ENCODE peak calls at places on chromosome 10, in six cellular contexts. One of them, this sample, is unnamed.

GRCh38 chr10:107616463-107617131 is 452.1 kb upstream of the SORCS1 start:
- DNase-seq in foreskin fibroblast: peak
- DNase-seq in left cardiac atrium: no peak
- DNase-seq in Caki2: no peak
- DNase-seq in smooth muscle cell of the brain vasculature: no peak
- DNase-seq in mesenteric fat pad: no peak
- DNase-seq in this sample: no peak

GRCh38 chr10:132526676-132527075 is 10.9 kb upstream of the INPP5A start:
- DNase-seq in left cardiac atrium: no peak
- DNase-seq in mesenteric fat pad: no peak
- DNase-seq in foreskin fibroblast: peak
- DNase-seq in smooth muscle cell of the brain vasculature: no peak
- DNase-seq in Caki2: no peak
- DNase-seq in this sample: no peak

GRCh38 chr10:102596506-102596971 is 47.7 kb upstream of the TRIM8 start:
- DNase-seq in smooth muscle cell of the brain vasculature: no peak
- DNase-seq in left cardiac atrium: no peak
- DNase-seq in foreskin fibroblast: peak
- DNase-seq in Caki2: peak
- DNase-seq in mesenteric fat pad: no peak
- DNase-seq in this sample: no peak

GRCh38 chr10:97422921-97423420 is 3.0 kb upstream of the PGAM1 start:
- DNase-seq in foreskin fibroblast: peak
- DNase-seq in smooth muscle cell of the brain vasculature: no peak
- DNase-seq in Caki2: no peak
- DNase-seq in mesenteric fat pad: no peak
- DNase-seq in left cardiac atrium: no peak
- DNase-seq in this sample: no peak

GRCh38 chr10:110491346-110491745 is 6.4 kb upstream of the DUSP5 start:
- DNase-seq in left cardiac atrium: no peak
- DNase-seq in smooth muscle cell of the brain vasculature: no peak
- DNase-seq in foreskin fibroblast: peak
- DNase-seq in mesenteric fat pad: no peak
- DNase-seq in Caki2: peak
- DNase-seq in this sample: no peak

GRCh38 chr10:93198401-93199175 is 124.9 kb downstream of the CYP26A1 start:
- DNase-seq in Caki2: no peak
- DNase-seq in left cardiac atrium: peak
- DNase-seq in smooth muscle cell of the brain vasculature: no peak
- DNase-seq in mesenteric fat pad: no peak
- DNase-seq in foreskin fibroblast: peak
- DNase-seq in this sample: no peak

GRCh38 chr10:84026821-84027257 is 112.5 kb upstream of the GHITM start:
- DNase-seq in left cardiac atrium: no peak
- DNase-seq in mesenteric fat pad: no peak
- DNase-seq in smooth muscle cell of the brain vasculature: no peak
- DNase-seq in foreskin fibroblast: peak
- DNase-seq in Caki2: peak
- DNase-seq in this sample: no peak

GRCh38 chr10:86090807-86091206 is 275.8 kb downstream of the GRID1 start:
- DNase-seq in left cardiac atrium: no peak
- DNase-seq in smooth muscle cell of the brain vasculature: no peak
- DNase-seq in Caki2: no peak
- DNase-seq in foreskin fibroblast: no peak
- DNase-seq in mesenteric fat pad: no peak
- DNase-seq in this sample: no peak

GRCh38 chr10:3797750-3798149 is 12.7 kb upstream of the KLF6 start:
- DNase-seq in left cardiac atrium: no peak
- DNase-seq in mesenteric fat pad: no peak
- DNase-seq in smooth muscle cell of the brain vasculature: no peak
- DNase-seq in Caki2: no peak
- DNase-seq in foreskin fibroblast: no peak
- DNase-seq in this sample: no peak

GRCh38 chr10:69232252-69232651 is 12.1 kb downstream of the HKDC1 start:
- DNase-seq in left cardiac atrium: no peak
- DNase-seq in foreskin fibroblast: peak
- DNase-seq in mesenteric fat pad: no peak
- DNase-seq in smooth muscle cell of the brain vasculature: peak
- DNase-seq in Caki2: peak
- DNase-seq in this sample: no peak

GRCh38 chr10:110356628-110357245 is 52.0 kb upstream of the SMNDC1 start:
- DNase-seq in left cardiac atrium: peak
- DNase-seq in foreskin fibroblast: no peak
- DNase-seq in mesenteric fat pad: no peak
- DNase-seq in Caki2: peak
- DNase-seq in smooth muscle cell of the brain vasculature: no peak
- DNase-seq in this sample: no peak

GRCh38 chr10:101558671-101559595 is 29.1 kb downstream of the POLL start:
- DNase-seq in mesenteric fat pad: peak
- DNase-seq in smooth muscle cell of the brain vasculature: no peak
- DNase-seq in Caki2: no peak
- DNase-seq in foreskin fibroblast: no peak
- DNase-seq in left cardiac atrium: no peak
- DNase-seq in this sample: no peak

GRCh38 chr10:44958196-44958896 is 1.3 kb upstream of the RASSF4 start:
- DNase-seq in left cardiac atrium: no peak
- DNase-seq in mesenteric fat pad: peak
- DNase-seq in foreskin fibroblast: peak
- DNase-seq in Caki2: no peak
- DNase-seq in smooth muscle cell of the brain vasculature: no peak
- DNase-seq in this sample: no peak

GRCh38 chr10:45564303-45564959 is 108.1 kb downstream of the ZFAND4 start:
- DNase-seq in smooth muscle cell of the brain vasculature: no peak
- DNase-seq in Caki2: no peak
- DNase-seq in left cardiac atrium: no peak
- DNase-seq in mesenteric fat pad: no peak
- DNase-seq in foreskin fibroblast: no peak
- DNase-seq in this sample: no peak

GRCh38 chr10:58399410-58399809 is 14.2 kb downstream of the TFAM start:
- DNase-seq in foreskin fibroblast: peak
- DNase-seq in smooth muscle cell of the brain vasculature: no peak
- DNase-seq in left cardiac atrium: no peak
- DNase-seq in Caki2: no peak
- DNase-seq in mesenteric fat pad: no peak
- DNase-seq in this sample: no peak

GRCh38 chr10:58625070-58625469 is 112.4 kb downstream of the BICC1 start:
- DNase-seq in left cardiac atrium: no peak
- DNase-seq in smooth muscle cell of the brain vasculature: no peak
- DNase-seq in mesenteric fat pad: no peak
- DNase-seq in Caki2: no peak
- DNase-seq in foreskin fibroblast: peak
- DNase-seq in this sample: no peak

GRCh38 chr10:50497758-50498157 is 126.0 kb downstream of the SGMS1 start:
- DNase-seq in Caki2: peak
- DNase-seq in left cardiac atrium: no peak
- DNase-seq in foreskin fibroblast: peak
- DNase-seq in mesenteric fat pad: no peak
- DNase-seq in smooth muscle cell of the brain vasculature: peak
- DNase-seq in this sample: no peak

GRCh38 chr10:123552760-123553554 is 113.2 kb upstream of the GPR26 start:
- DNase-seq in Caki2: no peak
- DNase-seq in mesenteric fat pad: peak
- DNase-seq in foreskin fibroblast: no peak
- DNase-seq in left cardiac atrium: no peak
- DNase-seq in smooth muscle cell of the brain vasculature: no peak
- DNase-seq in this sample: no peak

GRCh38 chr10:104299031-104299904 is 30.3 kb downstream of the GSTO2 start:
- DNase-seq in left cardiac atrium: peak
- DNase-seq in smooth muscle cell of the brain vasculature: no peak
- DNase-seq in mesenteric fat pad: no peak
- DNase-seq in foreskin fibroblast: peak
- DNase-seq in Caki2: no peak
- DNase-seq in this sample: no peak

GRCh38 chr10:26556756-26557640 is 118.9 kb downstream of the APBB1IP start:
- DNase-seq in foreskin fibroblast: peak
- DNase-seq in left cardiac atrium: no peak
- DNase-seq in smooth muscle cell of the brain vasculature: no peak
- DNase-seq in mesenteric fat pad: no peak
- DNase-seq in Caki2: peak
- DNase-seq in this sample: peak

GRCh38 chr10:8075282-8076260 is 21.1 kb downstream of the GATA3 start:
- DNase-seq in left cardiac atrium: no peak
- DNase-seq in Caki2: no peak
- DNase-seq in foreskin fibroblast: no peak
- DNase-seq in mesenteric fat pad: no peak
- DNase-seq in smooth muscle cell of the brain vasculature: no peak
- DNase-seq in this sample: no peak